ENCODE peak calls at places on chromosomes 2 and 18, in seven cellular contexts. A, E, U, L, Z, S and H are unnamed samples.
A peak's percentile ranks its signal among the peaks of the same experiment; 100 is the strongest.

GRCh38 chr18:24875286-24875685 is 414.8 kb downstream of the HRH4 start:
- DNase-seq in L (no peak), U (no peak), E (no peak), Z (no peak), A (no peak), S (no peak), H (no peak)

GRCh38 chr18:8616026-8616401 is 6.8 kb downstream of the RAB12 start:
- DNase-seq in E (peak; percentile 46), S (no peak), A (no peak), Z (no peak), L (no peak), U (no peak), H (peak; percentile 56)

GRCh38 chr2:11123856-11124759 is 31.2 kb upstream of the SLC66A3 start:
- DNase-seq in Z (no peak), L (peak; percentile 35), U (peak; percentile 58), A (peak; percentile 51), S (no peak), E (peak; percentile 45), H (peak; percentile 47)

GRCh38 chr2:233449071-233449901 is 95.0 kb downstream of the DGKD start:
- DNase-seq in Z (no peak), A (peak; percentile 51), L (no peak), S (no peak), U (peak; percentile 72), E (no peak), H (peak; percentile 28)

GRCh38 chr2:225117061-225117716 is 74.9 kb upstream of the DOCK10 start:
- DNase-seq in E (no peak), A (peak; percentile 49), U (no peak), L (no peak), S (no peak), Z (no peak), H (no peak)

GRCh38 chr2:197641666-197642065 is 33.7 kb downstream of the RFTN2 start:
- DNase-seq in S (no peak), L (no peak), U (no peak), Z (no peak), A (no peak), E (no peak), H (no peak)

GRCh38 chr18:34591920-34592444 is 118.1 kb upstream of the DTNA start:
- DNase-seq in U (no peak), Z (no peak), L (no peak), A (no peak), S (no peak), E (no peak), H (no peak)

GRCh38 chr18:23551978-23552377 is 34.3 kb downstream of the NPC1 start:
- DNase-seq in L (no peak), Z (no peak), U (no peak), A (no peak), E (no peak), S (no peak), H (no peak)

GRCh38 chr18:52903858-52904257 is 563.9 kb downstream of the DCC start:
- DNase-seq in L (no peak), Z (no peak), E (peak; percentile 2), A (peak; percentile 2), U (peak; percentile 10), S (no peak), H (peak; percentile 10)

GRCh38 chr18:37662546-37663339 is 97.1 kb upstream of the CELF4 start:
- DNase-seq in E (no peak), L (no peak), Z (no peak), A (no peak), U (no peak), S (no peak), H (no peak)

GRCh38 chr18:31581498-31582197 is 10.0 kb upstream of the TTR start:
- DNase-seq in A (peak; percentile 4), E (peak; percentile 30), S (no peak), U (peak; percentile 53), L (no peak), Z (no peak), H (peak; percentile 10)

GRCh38 chr2:68521037-68521436 is 53.7 kb downstream of the APLF start:
- DNase-seq in L (no peak), S (no peak), E (no peak), Z (no peak), U (no peak), A (no peak), H (no peak)

GRCh38 chr2:68512352-68512751 is 45.0 kb downstream of the APLF start:
- DNase-seq in E (no peak), A (no peak), S (no peak), Z (no peak), L (no peak), U (no peak), H (no peak)

GRCh38 chr2:68514316-68514929 is 47.0 kb downstream of the APLF start:
- DNase-seq in U (no peak), A (no peak), E (no peak), S (no peak), Z (no peak), L (no peak), H (no peak)

DNA sequence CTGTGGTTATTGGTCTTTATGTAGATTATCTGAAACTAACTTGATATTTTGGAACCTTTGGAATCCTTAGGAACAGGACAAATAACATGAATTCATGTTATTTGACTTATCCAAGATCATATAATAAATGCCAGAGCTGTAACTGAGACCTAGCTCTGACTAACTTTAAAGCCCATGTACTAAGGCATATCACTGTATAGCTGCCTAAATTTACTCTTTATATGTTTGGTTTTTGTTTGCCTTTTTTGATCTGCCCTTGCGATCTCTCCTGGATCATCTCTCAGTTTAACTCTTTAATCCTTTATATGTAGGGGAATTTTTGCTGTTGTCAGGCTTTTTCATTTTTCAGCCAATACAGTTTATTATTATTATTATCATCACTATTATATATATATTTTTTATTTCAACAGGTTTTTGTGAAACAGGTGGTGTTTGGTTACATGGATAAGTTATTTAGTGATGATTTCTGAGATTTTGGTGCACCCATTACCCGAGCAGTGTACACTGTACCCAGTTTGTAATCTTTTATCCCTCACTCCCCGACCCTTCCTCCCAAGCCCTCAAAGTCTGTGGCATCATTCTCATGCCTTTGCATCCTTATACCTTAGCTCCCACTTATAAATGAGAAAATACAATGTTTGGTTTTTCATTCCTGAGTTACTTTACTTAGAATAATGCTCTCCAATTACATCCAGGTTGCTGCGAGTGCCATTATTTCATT is 48.8 kb downstream of the APLF start:
- DNase-seq in U (no peak), L (no peak), A (no peak), S (no peak), E (no peak), Z (no peak), H (no peak)
- TF ChIP-seq CTCF in U (no peak), L (no peak), A (no peak), S (no peak), E (no peak), Z (no peak), H (no peak)

GRCh38 chr2:100107911-100108647 is 34.3 kb downstream of the AFF3 start:
- DNase-seq in E (no peak), L (no peak), U (no peak), A (no peak), Z (no peak), S (no peak), H (no peak)

GRCh38 chr2:100106460-100106859 is 35.9 kb downstream of the AFF3 start:
- DNase-seq in L (no peak), U (no peak), A (peak; percentile 29), E (no peak), S (no peak), Z (no peak), H (no peak)

GRCh38 chr2:100104718-100105677 is 37.4 kb downstream of the AFF3 start:
- DNase-seq in A (peak; percentile 13), U (peak; percentile 2), S (no peak), Z (no peak), E (no peak), L (no peak), H (no peak)

GRCh38 chr2:100107440-100107839 is 35.0 kb downstream of the AFF3 start:
- DNase-seq in S (no peak), L (no peak), Z (no peak), A (no peak), E (no peak), U (no peak), H (no peak)

DNA sequence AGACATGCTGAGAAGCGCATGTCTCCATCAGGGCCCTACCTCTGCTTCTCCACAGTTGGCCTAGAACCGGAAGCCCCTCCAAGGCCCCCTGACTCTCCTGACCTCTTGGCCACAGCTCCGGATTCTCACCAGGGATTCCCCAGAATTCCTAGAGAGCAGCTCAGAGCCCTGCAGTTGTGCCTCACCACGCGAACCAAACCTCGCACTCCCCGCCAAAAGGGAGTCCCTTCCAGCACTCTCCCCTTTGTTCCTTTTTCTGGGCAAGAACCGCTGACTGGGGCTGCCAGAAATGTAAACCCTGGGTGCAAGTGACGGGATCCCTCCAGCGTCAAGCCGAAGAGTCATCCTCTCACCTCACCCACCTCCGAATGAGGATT is 36.7 kb downstream of the AFF3 start:
- DNase-seq in S (no peak), A (peak; percentile 14), U (no peak), L (no peak), Z (no peak), E (no peak), H (no peak)
- H3K4me3 ChIP-seq in S (peak overlapping the region; percentile 69), A (peak overlapping the region; percentile 63), U (no peak overlapping the region), L (no peak overlapping the region), Z (peak overlapping the region; percentile 60), E (no peak overlapping the region), H (no peak overlapping the region)

GRCh38 chr2:127703282-127703681 is 2.0 kb downstream of the SFT2D3 start:
- DNase-seq in Z (no peak), S (no peak), A (no peak), E (no peak), L (no peak), U (no peak), H (no peak)

GRCh38 chr2:127700527-127701192 is 637 bp upstream of the SFT2D3 start:
- DNase-seq in L (no peak), Z (peak; percentile 82), E (no peak), U (no peak), S (no peak), A (no peak), H (no peak)

GRCh38 chr2:127702395-127703009 is 1.2 kb downstream of the SFT2D3 start:
- DNase-seq in E (no peak), L (no peak), U (no peak), Z (no peak), A (no peak), S (no peak), H (no peak)

GRCh38 chr2:127701193-127701650 is at the start of gene SFT2D3:
- DNase-seq in U (peak; percentile 92), L (peak; percentile 85), S (peak; percentile 66), A (peak; percentile 90), E (peak; percentile 81), Z (peak; percentile 95), H (peak; percentile 79)

DNA sequence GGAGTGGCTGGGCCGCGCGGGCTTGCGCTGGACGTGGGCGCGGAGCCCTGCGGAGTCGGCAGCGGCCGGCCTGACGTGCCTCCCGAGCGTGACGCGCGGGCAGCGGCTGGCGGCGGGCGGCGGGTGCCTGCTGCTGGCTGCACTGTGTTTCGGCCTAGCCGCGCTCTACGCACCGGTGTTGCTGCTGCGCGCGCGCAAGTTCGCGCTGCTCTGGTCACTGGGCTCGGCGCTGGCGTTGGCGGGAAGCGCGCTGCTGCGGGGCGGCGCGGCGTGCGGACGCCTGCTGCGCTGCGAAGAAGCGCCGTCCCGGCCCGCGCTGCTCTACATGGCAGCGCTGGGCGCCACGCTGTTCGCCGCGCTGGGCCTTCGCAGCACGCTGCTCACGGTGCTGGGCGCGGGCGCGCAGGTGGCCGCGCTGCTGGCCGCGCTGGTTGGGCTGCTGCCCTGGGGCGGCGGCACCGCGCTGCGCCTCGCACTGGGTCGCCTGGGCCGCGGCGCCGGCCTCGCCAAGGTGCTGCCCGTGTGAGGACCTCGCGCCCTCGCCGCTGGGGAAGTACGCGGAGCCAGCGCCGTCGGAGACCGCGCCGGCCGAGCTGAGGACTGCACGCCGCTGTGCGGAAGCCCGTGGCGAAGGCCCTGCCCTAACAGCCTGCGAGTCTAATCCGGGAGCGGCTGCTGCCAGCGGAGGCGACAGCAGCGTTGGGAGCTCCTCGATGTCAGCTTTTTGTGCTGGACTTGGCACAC is 526 bp downstream of the SFT2D3 start:
- DNase-seq in A (peak; percentile 67), E (peak; percentile 64), U (peak; percentile 80), Z (peak; percentile 86), S (no peak), L (peak; percentile 73), H (peak; percentile 57)
- TF ChIP-seq CTCF in A (no peak), E (peak; percentile 5), U (peak; percentile 18), Z (peak; percentile 24), S (peak; percentile 25), L (no peak), H (peak; percentile 21)

GRCh38 chr2:101841679-101842327 is 144.3 kb downstream of the MAP4K4 start:
- DNase-seq in Z (no peak), L (no peak), E (no peak), S (no peak), U (no peak), A (no peak), H (no peak)
- H3K4me3 ChIP-seq in Z (no peak overlapping the region), L (no peak overlapping the region), E (no peak overlapping the region), S (no peak overlapping the region), U (no peak overlapping the region), A (no peak overlapping the region), H (no peak overlapping the region)